ENCODE peak calls at places on chromosomes 6 and 20, in five cellular contexts. One of them, this sample, is unnamed.

GRCh38 chr6:90093558-90094073 is 199.3 kb downstream of the GJA10 start:
- DNase-seq in K562: no peak
- DNase-seq in A549: no peak
- DNase-seq in GM12878: no peak
- DNase-seq in SK-N-SH: no peak
- DNase-seq in this sample: no peak

GRCh38 chr6:74574794-74575193 is 631.1 kb downstream of the COL12A1 start:
- DNase-seq in GM12878: no peak
- DNase-seq in SK-N-SH: peak; percentile 13
- DNase-seq in A549: no peak
- DNase-seq in K562: no peak
- DNase-seq in this sample: peak; percentile 58

GRCh38 chr20:43751167-43752050 is 24.6 kb upstream of the GTSF1L start:
- DNase-seq in K562: no peak
- DNase-seq in SK-N-SH: no peak
- DNase-seq in GM12878: peak; percentile 99
- DNase-seq in A549: no peak
- DNase-seq in this sample: peak; percentile 92

GRCh38 chr20:22805219-22805618 is 220.8 kb upstream of the FOXA2 start:
- DNase-seq in GM12878: no peak
- DNase-seq in A549: peak; percentile 33
- DNase-seq in K562: no peak
- DNase-seq in SK-N-SH: no peak
- DNase-seq in this sample: peak; percentile 74

GRCh38 chr20:18625907-18626655 is 38.2 kb downstream of the DTD1 start:
- DNase-seq in GM12878: no peak
- DNase-seq in K562: no peak
- DNase-seq in A549: no peak
- DNase-seq in SK-N-SH: no peak
- DNase-seq in this sample: no peak

GRCh38 chr20:6095409-6095808 is 27.4 kb downstream of the FERMT1 start:
- DNase-seq in SK-N-SH: no peak
- DNase-seq in A549: no peak
- DNase-seq in K562: no peak
- DNase-seq in GM12878: no peak
- DNase-seq in this sample: no peak

GRCh38 chr20:24784607-24785006 is 164.5 kb upstream of the CST7 start:
- DNase-seq in SK-N-SH: no peak
- DNase-seq in GM12878: no peak
- DNase-seq in K562: no peak
- DNase-seq in A549: no peak
- DNase-seq in this sample: no peak

GRCh38 chr6:53330137-53330536 is 18.6 kb downstream of the ELOVL5 start:
- DNase-seq in GM12878: no peak
- DNase-seq in K562: no peak
- DNase-seq in SK-N-SH: no peak
- DNase-seq in A549: no peak
- DNase-seq in this sample: no peak

GRCh38 chr20:57059055-57059617 is 207.3 kb downstream of the BMP7 start:
- DNase-seq in GM12878: no peak
- DNase-seq in K562: no peak
- DNase-seq in SK-N-SH: no peak
- DNase-seq in A549: no peak
- DNase-seq in this sample: no peak

GRCh38 chr6:129606664-129607063 is 103.3 kb downstream of the ARHGAP18 start:
- DNase-seq in GM12878: peak; percentile 59
- DNase-seq in A549: no peak
- DNase-seq in SK-N-SH: no peak
- DNase-seq in K562: no peak
- DNase-seq in this sample: peak; percentile 75

GRCh38 chr6:74742793-74743508 is 462.9 kb downstream of the COL12A1 start:
- DNase-seq in K562: no peak
- DNase-seq in GM12878: no peak
- DNase-seq in SK-N-SH: no peak
- DNase-seq in A549: no peak
- DNase-seq in this sample: no peak

GRCh38 chr6:128482642-128483041 is 37.8 kb downstream of the PTPRK start:
- DNase-seq in SK-N-SH: no peak
- DNase-seq in A549: no peak
- DNase-seq in GM12878: no peak
- DNase-seq in K562: no peak
- DNase-seq in this sample: no peak

GRCh38 chr6:105492706-105493673 is 90.1 kb upstream of the PREP start:
- DNase-seq in A549: no peak
- DNase-seq in K562: no peak
- DNase-seq in SK-N-SH: no peak
- DNase-seq in GM12878: no peak
- DNase-seq in this sample: peak; percentile 47

GRCh38 chr6:21616005-21616404 is 22.5 kb downstream of the SOX4 start:
- DNase-seq in GM12878: no peak
- DNase-seq in A549: no peak
- DNase-seq in SK-N-SH: peak; percentile 50
- DNase-seq in K562: no peak
- DNase-seq in this sample: no peak

GRCh38 chr20:33147299-33147698 is 20.7 kb upstream of the BPIFA2 start:
- DNase-seq in A549: no peak
- DNase-seq in SK-N-SH: no peak
- DNase-seq in GM12878: no peak
- DNase-seq in K562: no peak
- DNase-seq in this sample: no peak

GRCh38 chr6:11430036-11430435 is 107.5 kb upstream of the TMEM170B start:
- DNase-seq in SK-N-SH: no peak
- DNase-seq in A549: no peak
- DNase-seq in K562: no peak
- DNase-seq in GM12878: no peak
- DNase-seq in this sample: no peak

GRCh38 chr6:155265843-155266535 is 2.2 kb downstream of the CLDN20 start:
- DNase-seq in SK-N-SH: no peak
- DNase-seq in GM12878: no peak
- DNase-seq in A549: no peak
- DNase-seq in K562: no peak
- DNase-seq in this sample: no peak

GRCh38 chr20:63364801-63365585 is 3.8 kb upstream of the CHRNA4 start:
- DNase-seq in K562: no peak
- DNase-seq in SK-N-SH: no peak
- DNase-seq in GM12878: no peak
- DNase-seq in A549: no peak
- DNase-seq in this sample: no peak

GRCh38 chr20:64036346-64037198 is 590 bp downstream of the C20orf204 start:
- DNase-seq in A549: no peak
- DNase-seq in GM12878: no peak
- DNase-seq in K562: peak; percentile 72
- DNase-seq in SK-N-SH: no peak
- DNase-seq in this sample: peak; percentile 53

GRCh38 chr6:138600726-138601125 is 101.4 kb upstream of the NHSL1 start:
- DNase-seq in A549: no peak
- DNase-seq in K562: no peak
- DNase-seq in SK-N-SH: no peak
- DNase-seq in GM12878: no peak
- DNase-seq in this sample: peak; percentile 84

GRCh38 chr6:135233676-135234491 is 52.8 kb downstream of the MYB start:
- DNase-seq in GM12878: no peak
- DNase-seq in K562: no peak
- DNase-seq in A549: no peak
- DNase-seq in SK-N-SH: no peak
- DNase-seq in this sample: no peak

GRCh38 chr6:75363304-75363703 is 78.7 kb upstream of the TMEM30A start:
- DNase-seq in SK-N-SH: no peak
- DNase-seq in A549: no peak
- DNase-seq in GM12878: no peak
- DNase-seq in K562: no peak
- DNase-seq in this sample: no peak

GRCh38 chr6:69984506-69984905 is 118.2 kb downstream of the COL19A1 start:
- DNase-seq in A549: no peak
- DNase-seq in GM12878: no peak
- DNase-seq in K562: no peak
- DNase-seq in SK-N-SH: no peak
- DNase-seq in this sample: no peak

GRCh38 chr6:108359901-108360882 is 65.3 kb downstream of the AFG1L start:
- DNase-seq in GM12878: no peak
- DNase-seq in SK-N-SH: no peak
- DNase-seq in A549: no peak
- DNase-seq in K562: peak; percentile 19
- DNase-seq in this sample: peak; percentile 47

GRCh38 chr6:98957440-98957839 is 9.7 kb upstream of the FBXL4 start:
- DNase-seq in K562: no peak
- DNase-seq in SK-N-SH: no peak
- DNase-seq in A549: no peak
- DNase-seq in GM12878: no peak
- DNase-seq in this sample: peak; percentile 69

GRCh38 chr6:7073810-7074525 is 33.8 kb upstream of the RREB1 start:
- DNase-seq in K562: no peak
- DNase-seq in GM12878: peak; percentile 92
- DNase-seq in A549: no peak
- DNase-seq in SK-N-SH: no peak
- DNase-seq in this sample: no peak

GRCh38 chr20:45508068-45508886 is 7.1 kb downstream of the SPINT3 start:
- DNase-seq in GM12878: no peak
- DNase-seq in K562: no peak
- DNase-seq in SK-N-SH: no peak
- DNase-seq in A549: no peak
- DNase-seq in this sample: no peak

GRCh38 chr6:19697744-19698290 is 139.4 kb upstream of the ID4 start:
- DNase-seq in K562: no peak
- DNase-seq in A549: no peak
- DNase-seq in GM12878: no peak
- DNase-seq in SK-N-SH: no peak
- DNase-seq in this sample: peak; percentile 81

GRCh38 chr6:77173472-77174074 is 289.7 kb downstream of the HTR1B start:
- DNase-seq in K562: no peak
- DNase-seq in SK-N-SH: peak; percentile 1
- DNase-seq in A549: no peak
- DNase-seq in GM12878: no peak
- DNase-seq in this sample: peak; percentile 13

GRCh38 chr6:23561732-23562131 is 564.3 kb upstream of the NRSN1 start:
- DNase-seq in K562: no peak
- DNase-seq in SK-N-SH: no peak
- DNase-seq in A549: no peak
- DNase-seq in GM12878: no peak
- DNase-seq in this sample: no peak

GRCh38 chr6:135022050-135022697 is 32.4 kb downstream of the HBS1L start:
- DNase-seq in A549: no peak
- DNase-seq in SK-N-SH: no peak
- DNase-seq in K562: no peak
- DNase-seq in GM12878: no peak
- DNase-seq in this sample: no peak

GRCh38 chr6:52725530-52726192 is 37.6 kb downstream of the GSTA2 start:
- DNase-seq in K562: peak; percentile 49
- DNase-seq in SK-N-SH: no peak
- DNase-seq in A549: peak; percentile 3
- DNase-seq in GM12878: no peak
- DNase-seq in this sample: peak; percentile 28

GRCh38 chr20:6651016-6651415 is 116.5 kb upstream of the BMP2 start:
- DNase-seq in SK-N-SH: no peak
- DNase-seq in K562: no peak
- DNase-seq in A549: no peak
- DNase-seq in GM12878: no peak
- DNase-seq in this sample: peak; percentile 9

GRCh38 chr6:106609699-106610098 is 19.6 kb downstream of the RTN4IP1 start:
- DNase-seq in GM12878: no peak
- DNase-seq in K562: no peak
- DNase-seq in A549: no peak
- DNase-seq in SK-N-SH: peak; percentile 39
- DNase-seq in this sample: no peak

GRCh38 chr6:27096834-27097511 is 150.5 kb upstream of the PRSS16 start:
- DNase-seq in SK-N-SH: peak; percentile 59
- DNase-seq in GM12878: no peak
- DNase-seq in K562: peak; percentile 36
- DNase-seq in A549: peak; percentile 47
- DNase-seq in this sample: peak; percentile 75

GRCh38 chr6:38179300-38179699 is 359.8 kb downstream of the ZFAND3 start:
- DNase-seq in SK-N-SH: no peak
- DNase-seq in K562: no peak
- DNase-seq in A549: no peak
- DNase-seq in GM12878: no peak
- DNase-seq in this sample: no peak

GRCh38 chr20:4875578-4876067 is 125.7 kb downstream of the SLC23A2 start:
- DNase-seq in SK-N-SH: no peak
- DNase-seq in K562: no peak
- DNase-seq in A549: no peak
- DNase-seq in GM12878: peak; percentile 58
- DNase-seq in this sample: no peak
- TF ChIP-seq RCOR1 in SK-N-SH: no peak
- TF ChIP-seq RCOR1 in K562: no peak
- TF ChIP-seq RCOR1 in A549: no peak
- TF ChIP-seq RCOR1 in GM12878: no peak
- TF ChIP-seq RCOR1 in this sample: no peak

DNA sequence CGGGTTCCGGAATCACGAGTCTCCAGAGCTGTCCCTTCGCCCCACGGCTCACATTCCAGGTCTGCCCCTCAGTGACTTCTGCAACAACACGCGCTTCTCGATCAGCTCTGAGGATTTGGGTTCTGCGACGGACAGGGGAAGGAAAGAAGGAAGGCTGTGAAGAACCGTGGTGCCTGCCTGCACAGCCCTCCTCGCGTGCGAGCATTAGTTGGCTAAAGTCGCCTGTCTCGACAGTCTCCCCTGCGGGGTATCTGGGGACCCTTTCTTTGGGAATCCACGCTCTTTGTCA is 23.1 kb downstream of the VPS52 start:
- DNase-seq in K562: no peak
- DNase-seq in GM12878: no peak
- DNase-seq in SK-N-SH: no peak
- DNase-seq in A549: no peak
- DNase-seq in this sample: no peak
- TF ChIP-seq RCOR1 in K562: no peak
- TF ChIP-seq RCOR1 in GM12878: no peak
- TF ChIP-seq RCOR1 in SK-N-SH: no peak
- TF ChIP-seq RCOR1 in A549: no peak
- TF ChIP-seq RCOR1 in this sample: no peak

GRCh38 chr6:13229205-13230085 is 98.9 kb downstream of the TBC1D7 start:
- DNase-seq in SK-N-SH: no peak
- DNase-seq in K562: peak; percentile 30
- DNase-seq in GM12878: peak; percentile 88
- DNase-seq in A549: peak; percentile 7
- DNase-seq in this sample: no peak
- TF ChIP-seq RCOR1 in SK-N-SH: no peak
- TF ChIP-seq RCOR1 in K562: peak; percentile 33
- TF ChIP-seq RCOR1 in GM12878: peak; percentile 43
- TF ChIP-seq RCOR1 in A549: no peak
- TF ChIP-seq RCOR1 in this sample: no peak

DNA sequence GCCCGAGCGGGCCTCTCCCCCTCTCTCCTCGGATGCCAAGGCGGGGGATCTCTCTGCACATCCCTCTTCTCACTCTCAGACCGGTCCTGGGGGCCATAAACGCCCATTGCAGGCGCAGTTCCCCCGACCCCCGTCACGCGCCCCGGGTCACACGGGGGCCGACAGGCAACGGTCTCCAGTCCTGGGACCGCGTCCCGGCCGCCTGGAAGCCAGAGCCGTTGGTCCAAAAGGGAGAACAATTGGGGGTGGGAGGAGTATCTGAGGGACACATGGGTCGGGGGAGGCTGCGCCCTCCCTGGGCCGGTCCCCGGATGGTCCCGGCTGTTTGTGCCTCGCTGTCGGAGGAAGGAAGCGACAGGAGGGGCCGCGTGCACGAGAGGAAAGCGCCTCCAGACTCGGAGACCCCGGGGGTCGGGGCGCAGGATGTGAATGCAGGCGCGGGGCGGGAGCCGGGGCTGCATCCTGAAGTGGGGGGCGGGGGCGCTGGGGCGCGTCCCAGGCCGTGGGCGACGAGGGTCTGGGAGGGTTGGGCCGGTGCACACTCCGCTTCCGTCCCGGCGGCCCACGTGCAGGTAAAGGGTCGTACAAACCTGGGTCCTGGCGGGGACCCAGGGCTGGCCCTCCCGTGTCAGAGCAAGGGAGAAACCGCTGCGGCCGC is 903 bp downstream of the SLC4A11 start:
- DNase-seq in GM12878: no peak
- DNase-seq in A549: no peak
- DNase-seq in K562: no peak
- DNase-seq in SK-N-SH: peak; percentile 57
- DNase-seq in this sample: no peak
- TF ChIP-seq RCOR1 in GM12878: no peak
- TF ChIP-seq RCOR1 in A549: no peak
- TF ChIP-seq RCOR1 in K562: no peak
- TF ChIP-seq RCOR1 in SK-N-SH: no peak
- TF ChIP-seq RCOR1 in this sample: no peak

This sample was measured in IMR-90.